ENCODE peak calls at places on chromosomes 4 and X, in seven cellular contexts. R is IMR-90, T is tibial nerve, I is H1, V is ovary, C is uterus, K is Peyer's patch. G is an unnamed sample.

GRCh38 chrX:24954732-24955131 is 61.0 kb downstream of the ARX start:
- DNase-seq in R (no peak), T (no peak), I (no peak), V (no peak), C (no peak), K (no peak), G (no peak)

GRCh38 chr4:113607998-113608397 is 153.5 kb downstream of the CAMK2D start:
- DNase-seq in R (no peak), T (no peak), I (no peak), V (no peak), C (no peak), K (no peak), G (no peak)

GRCh38 chr4:3413675-3414420 is 27.9 kb upstream of the HGFAC start:
- DNase-seq in R (no peak), T (no peak), I (no peak), V (no peak), C (no peak), K (peak), G (peak)

GRCh38 chr4:149409186-149410056 is 406.2 kb downstream of the IQCM start:
- DNase-seq in R (peak), T (no peak), I (no peak), V (no peak), C (no peak), K (peak), G (peak)

GRCh38 chrX:21946925-21947641 is 6.6 kb downstream of the SMS start:
- DNase-seq in R (peak), T (no peak), I (no peak), V (no peak), C (no peak), K (no peak), G (no peak)

GRCh38 chr4:85807247-85807915 is 332.4 kb downstream of the ARHGAP24 start:
- DNase-seq in R (no peak), T (no peak), I (no peak), V (no peak), C (no peak), K (no peak), G (no peak)

GRCh38 chr4:83174844-83175414 is 60.4 kb upstream of the PLAC8 start:
- DNase-seq in R (no peak), T (no peak), I (no peak), V (no peak), C (no peak), K (no peak), G (no peak)

GRCh38 chr4:100742045-100742444 is 224.2 kb upstream of the EMCN start:
- DNase-seq in R (peak), T (no peak), I (no peak), V (no peak), C (no peak), K (no peak), G (no peak)

GRCh38 chr4:126779446-126780166 is 853.2 kb upstream of the INTU start:
- DNase-seq in R (no peak), T (peak), I (no peak), V (no peak), C (no peak), K (no peak), G (no peak)

GRCh38 chr4:159048166-159048886 is 54.6 kb upstream of the RAPGEF2 start:
- DNase-seq in R (peak), T (peak), I (no peak), V (peak), C (peak), K (peak), G (peak)

GRCh38 chrX:130118396-130118795 is 8.1 kb upstream of the ELF4 start:
- DNase-seq in R (peak), T (no peak), I (no peak), V (peak), C (peak), K (no peak), G (no peak)

GRCh38 chr4:1080961-1081688 is 32.2 kb downstream of the RNF212 start:
- DNase-seq in R (peak), T (no peak), I (no peak), V (no peak), C (no peak), K (no peak), G (no peak)

GRCh38 chr4:45043916-45044315 is 317.6 kb upstream of the GNPDA2 start:
- DNase-seq in R (no peak), T (no peak), I (no peak), V (no peak), C (no peak), K (no peak), G (no peak)

GRCh38 chr4:183602444-183603102 is 56.4 kb downstream of the RWDD4 start:
- DNase-seq in R (peak), T (no peak), I (peak), V (no peak), C (no peak), K (no peak), G (no peak)

GRCh38 chr4:189046642-189047041 is 894.0 kb upstream of the FRG1 start:
- DNase-seq in R (peak), T (no peak), I (no peak), V (no peak), C (no peak), K (no peak), G (no peak)

GRCh38 chr4:1234296-1234695 is 14.6 kb downstream of the CTBP1 start:
- DNase-seq in R (peak), T (no peak), I (no peak), V (no peak), C (peak), K (no peak), G (no peak)

GRCh38 chr4:165170819-165171218 is 36.5 kb upstream of the KLHL2 start:
- DNase-seq in R (no peak), T (no peak), I (no peak), V (no peak), C (no peak), K (no peak), G (no peak)

GRCh38 chrX:139639253-139639652 is 68.7 kb downstream of the MCF2 start:
- DNase-seq in R (no peak), T (no peak), I (no peak), V (peak), C (no peak), K (no peak), G (no peak)

GRCh38 chrX:103805860-103806259 is 26.2 kb downstream of the RAB9B start:
- DNase-seq in R (no peak), T (no peak), I (no peak), V (no peak), C (no peak), K (no peak), G (no peak)

GRCh38 chrX:66912417-66912816 is 273.5 kb upstream of the EDA2R start:
- DNase-seq in R (no peak), T (no peak), I (no peak), V (no peak), C (no peak), K (no peak), G (no peak)

GRCh38 chrX:29555465-29556091 is 659.8 kb upstream of the MAGEB2 start:
- DNase-seq in R (no peak), T (no peak), I (no peak), V (no peak), C (no peak), K (no peak), G (no peak)

GRCh38 chrX:22041931-22042530 is 9.9 kb downstream of the PHEX start:
- DNase-seq in R (no peak), T (no peak), I (no peak), V (no peak), C (no peak), K (no peak), G (no peak)

GRCh38 chr4:94678896-94679295 is 78.9 kb upstream of the BMPR1B start:
- DNase-seq in R (peak), T (no peak), I (no peak), V (no peak), C (no peak), K (no peak), G (no peak)

GRCh38 chrX:47514553-47515235 is 31.7 kb upstream of the ZNF41 start:
- DNase-seq in R (peak), T (no peak), I (no peak), V (no peak), C (no peak), K (no peak), G (no peak)

GRCh38 chr4:39181905-39182638 is at the start of gene WDR19:
- DNase-seq in R (peak), T (peak), I (peak), V (peak), C (peak), K (peak), G (peak)

GRCh38 chr4:15163284-15163645 is 161.0 kb downstream of the CPEB2 start:
- DNase-seq in R (no peak), T (no peak), I (no peak), V (no peak), C (no peak), K (no peak), G (no peak)

GRCh38 chrX:10314530-10315104 is 157.8 kb downstream of the CLCN4 start:
- DNase-seq in R (no peak), T (no peak), I (no peak), V (no peak), C (no peak), K (no peak), G (no peak)

GRCh38 chrX:143437439-143437838 is 79.8 kb downstream of the SPANXN3 start:
- DNase-seq in R (no peak), T (no peak), I (no peak), V (no peak), C (no peak), K (no peak), G (no peak)
- TF ChIP-seq CTCF in R (no peak), T (no peak), I (peak), V (no peak), C (no peak), K (no peak), G (no peak)

GRCh38 chr4:11069581-11069980 is 359.1 kb downstream of the HS3ST1 start:
- DNase-seq in R (no peak), T (no peak), I (no peak), V (no peak), C (no peak), K (no peak), G (no peak)
- TF ChIP-seq POLR2A in R (no peak), T (no peak), I (no peak), V (no peak), C (no peak), K (no peak), G (no peak)

GRCh38 chr4:95729596-95729995 is 110.3 kb upstream of the PDHA2 start:
- DNase-seq in R (no peak), T (no peak), I (peak), V (no peak), C (no peak), K (no peak), G (no peak)
- TF ChIP-seq CTCF in R (no peak), T (no peak), I (no peak), V (no peak), C (no peak), K (no peak), G (no peak)

GRCh38 chr4:106334732-106335131 is 18.4 kb downstream of the AIMP1 start:
- DNase-seq in R (no peak), T (no peak), I (no peak), V (no peak), C (no peak), K (no peak), G (no peak)
- TF ChIP-seq POLR2A in R (no peak), T (no peak), I (no peak), V (no peak), C (no peak), K (no peak), G (no peak)

GRCh38 chr4:124943145-124943889 is 230.8 kb upstream of the ANKRD50 start:
- DNase-seq in R (no peak), T (no peak), I (no peak), V (no peak), C (no peak), K (no peak), G (no peak)

GRCh38 chr4:124941267-124941666 is 228.7 kb upstream of the ANKRD50 start:
- DNase-seq in R (peak), T (no peak), I (no peak), V (no peak), C (no peak), K (no peak), G (no peak)

GRCh38 chr4:124946696-124947095 is 234.2 kb upstream of the ANKRD50 start:
- DNase-seq in R (no peak), T (no peak), I (no peak), V (no peak), C (no peak), K (no peak), G (no peak)

GRCh38 chr4:124945422-124945821 is 232.9 kb upstream of the ANKRD50 start:
- DNase-seq in R (no peak), T (no peak), I (no peak), V (no peak), C (no peak), K (no peak), G (no peak)

GRCh38 chr4:124943938-124944337 is 231.4 kb upstream of the ANKRD50 start:
- DNase-seq in R (no peak), T (no peak), I (no peak), V (no peak), C (no peak), K (no peak), G (no peak)
- TF ChIP-seq CTCF in R (no peak), T (no peak), I (peak), V (no peak), C (no peak), K (no peak), G (no peak)

G was measured in right lobe of liver.